ENCODE peak calls at places on chromosome 9, in five cellular contexts. F, S, A, D and W are unnamed samples.
A peak's percentile ranks its signal among the peaks of the same experiment; 100 is the strongest.

GRCh38 chr9:4734150-4734549 is 6.9 kb downstream of the AK3 start:
- DNase-seq in D (no peak), S (no peak), A (no peak), F (no peak), W (no peak)

GRCh38 chr9:79131876-79132377 is 439.8 kb upstream of the TLE4 start:
- DNase-seq in F (peak; percentile 7), D (no peak), S (no peak), A (no peak), W (no peak)

GRCh38 chr9:136774416-136775045 is 10.2 kb upstream of the LCN15 start:
- DNase-seq in A (no peak), F (no peak), D (no peak), S (no peak), W (no peak)

GRCh38 chr9:85310531-85311070 is 431.2 kb downstream of the AGTPBP1 start:
- DNase-seq in S (no peak), A (no peak), D (no peak), F (no peak), W (no peak)

GRCh38 chr9:16543225-16543624 is 327.2 kb downstream of the BNC2 start:
- DNase-seq in F (no peak), S (no peak), D (no peak), A (no peak), W (no peak)

GRCh38 chr9:2496160-2496559 is 125.4 kb upstream of the VLDLR start:
- DNase-seq in S (no peak), A (no peak), D (no peak), F (no peak), W (no peak)

GRCh38 chr9:117462926-117463325 is 48.1 kb upstream of the ASTN2 start:
- DNase-seq in A (no peak), F (no peak), D (no peak), S (no peak), W (no peak)

GRCh38 chr9:35820076-35820475 is 5.2 kb upstream of the HINT2 start:
- DNase-seq in A (peak; percentile 75), S (no peak), F (no peak), D (no peak), W (no peak)

GRCh38 chr9:4077499-4078102 is 222.3 kb downstream of the GLIS3 start:
- DNase-seq in D (peak; percentile 74), F (peak; percentile 73), S (peak; percentile 85), A (peak; percentile 72), W (no peak)

GRCh38 chr9:127140842-127141675 is 18.6 kb upstream of the ANGPTL2 start:
- DNase-seq in F (no peak), A (no peak), S (no peak), D (no peak), W (no peak)

GRCh38 chr9:81116340-81117207 is 572.8 kb downstream of the TLE1 start:
- DNase-seq in D (no peak), F (no peak), A (peak; percentile 8), S (no peak), W (no peak)

GRCh38 chr9:128215491-128216404 is 12.6 kb downstream of the DNM1 start:
- DNase-seq in F (peak; percentile 62), S (peak; percentile 52), A (no peak), D (no peak), W (no peak)

GRCh38 chr9:79408617-79409016 is 163.1 kb upstream of the TLE4 start:
- DNase-seq in S (no peak), A (no peak), D (no peak), F (no peak), W (no peak)

GRCh38 chr9:114006931-114007691 is 71.0 kb downstream of the AMBP start:
- DNase-seq in S (no peak), A (no peak), F (no peak), D (no peak), W (no peak)

GRCh38 chr9:113901196-113901818 is 25.2 kb downstream of the ZNF618 start:
- DNase-seq in S (peak; percentile 37), F (no peak), A (no peak), D (no peak), W (no peak)

GRCh38 chr9:90343360-90343759 is 299.3 kb downstream of the DIRAS2 start:
- DNase-seq in S (no peak), A (no peak), D (no peak), F (no peak), W (no peak)

GRCh38 chr9:116175616-116176015 is 22.0 kb downstream of the PAPPA start:
- DNase-seq in S (no peak), D (no peak), F (no peak), A (peak; percentile 56), W (no peak)

GRCh38 chr9:131869312-131869711 is 129.4 kb upstream of the RAPGEF1 start:
- DNase-seq in A (no peak), F (no peak), D (no peak), S (no peak), W (no peak)

GRCh38 chr9:115786321-115786720 is 367.3 kb upstream of the PAPPA start:
- DNase-seq in D (no peak), A (no peak), F (no peak), S (no peak), W (no peak)

GRCh38 chr9:90526386-90526785 is 116.2 kb downstream of the DIRAS2 start:
- DNase-seq in S (no peak), D (no peak), A (no peak), F (no peak), W (no peak)

GRCh38 chr9:8514760-8515159 is 715.2 kb upstream of the DMAC1 start:
- DNase-seq in F (no peak), S (no peak), A (no peak), D (no peak), W (no peak)

GRCh38 chr9:6383551-6384225 is 29.3 kb upstream of the UHRF2 start:
- DNase-seq in D (no peak), S (no peak), A (no peak), F (no peak), W (no peak)

GRCh38 chr9:121395558-121395957 is 25.5 kb upstream of the STOM start:
- DNase-seq in D (no peak), A (peak; percentile 9), S (no peak), F (no peak), W (no peak)

GRCh38 chr9:117722108-117722761 is 18.0 kb downstream of the TLR4 start:
- DNase-seq in A (no peak), S (peak; percentile 30), F (no peak), D (no peak), W (no peak)

GRCh38 chr9:79662553-79662956 is 90.8 kb downstream of the TLE4 start:
- DNase-seq in A (no peak), F (no peak), S (no peak), D (no peak), W (no peak)

GRCh38 chr9:98335666-98336065 is 80.2 kb upstream of the TBC1D2 start:
- DNase-seq in D (no peak), S (no peak), F (no peak), A (no peak), W (no peak)

GRCh38 chr9:121718063-121718462 is 66.6 kb downstream of the DAB2IP start:
- DNase-seq in A (no peak), S (peak; percentile 53), F (no peak), D (no peak), W (no peak)

GRCh38 chr9:76394896-76395244 is 644 bp upstream of the RFK start:
- DNase-seq in D (peak; percentile 22), A (peak; percentile 30), S (peak; percentile 61), F (peak; percentile 66), W (peak; percentile 84)

GRCh38 chr9:36575411-36575882 is 2.8 kb downstream of the MELK start:
- DNase-seq in A (peak; percentile 22), F (no peak), D (no peak), S (no peak), W (no peak)

GRCh38 chr9:120538339-120538738 is 41.6 kb downstream of the CDK5RAP2 start:
- DNase-seq in A (no peak), D (no peak), F (no peak), S (no peak), W (no peak)

GRCh38 chr9:112554516-112554915 is 67.9 kb downstream of the KIAA1958 start:
- DNase-seq in D (no peak), S (no peak), A (peak; percentile 63), F (no peak), W (no peak)

GRCh38 chr9:122835313-122835731 is 6.9 kb upstream of the PDCL start:
- DNase-seq in F (no peak), S (no peak), A (no peak), D (no peak), W (peak; percentile 63)

GRCh38 chr9:35687306-35687705 is 2.4 kb downstream of the TPM2 start:
- DNase-seq in F (no peak), A (no peak), D (no peak), S (no peak), W (no peak)

GRCh38 chr9:75130621-75131020 is 42.3 kb downstream of the OSTF1 start:
- DNase-seq in F (no peak), D (no peak), S (no peak), A (no peak), W (no peak)

GRCh38 chr9:70411930-70412677 is 2.4 kb downstream of the KLF9 start:
- DNase-seq in S (peak; percentile 84), A (no peak), D (peak; percentile 60), F (peak; percentile 62), W (peak; percentile 58)

GRCh38 chr9:122056484-122056883 is 36.6 kb downstream of the TTLL11 start:
- DNase-seq in A (peak; percentile 27), D (no peak), F (peak; percentile 26), S (no peak), W (no peak)

GRCh38 chr9:115591584-115591984 is 473.6 kb upstream of the TNC start:
- DNase-seq in D (peak; percentile 18), S (peak; percentile 58), F (peak; percentile 92), A (peak; percentile 95), W (peak; percentile 23)

GRCh38 chr9:14417230-14417629 is 103.3 kb upstream of the NFIB start:
- DNase-seq in S (no peak), D (no peak), F (no peak), A (peak; percentile 49), W (no peak)

GRCh38 chr9:134664446-134664845 is 22.8 kb downstream of the COL5A1 start:
- DNase-seq in S (no peak), A (no peak), D (no peak), F (no peak), W (no peak)
- H3K4me1 ChIP-seq in S (peaks cover 7% of the 10 kb centered on the region), A (peaks cover 27% of the 10 kb centered on the region), D (peaks cover 58% of the 10 kb centered on the region), F (peaks cover 41% of the 10 kb centered on the region), W (no peaks in the 10 kb centered on the region)

GRCh38 chr9:133534346-133535284 is at the start of gene ADAMTSL2:
- DNase-seq in S (peak; percentile 87), A (no peak), D (no peak), F (peak; percentile 87), W (no peak)
- H3K4me3 ChIP-seq in S (peak within 1 kb of the TSS; percentile 40), A (no peak within 1 kb of the TSS), D (peak within 1 kb of the TSS; percentile 47), F (no peak within 1 kb of the TSS), W (no peak within 1 kb of the TSS)

GRCh38 chr9:101030022-101030391 is 1.5 kb downstream of the PLPPR1 start:
- DNase-seq in F (no peak), D (no peak), S (no peak), A (no peak), W (no peak)
- H3K27me3 ChIP-seq in F (peaks cover 81% of the 10 kb centered on the region), D (peaks cover 15% of the 10 kb centered on the region), S (peaks cover 3% of the 10 kb centered on the region), A (peaks cover 33% of the 10 kb centered on the region), W (peaks cover 5% of the 10 kb centered on the region)

GRCh38 chr9:110156902-110157301 is 51.1 kb downstream of the C9orf152 start:
- DNase-seq in F (no peak), D (no peak), A (no peak), S (no peak), W (peak; percentile 90)

GRCh38 chr9:110160685-110161084 is 47.3 kb downstream of the C9orf152 start:
- DNase-seq in A (no peak), S (no peak), D (no peak), F (no peak), W (no peak)

GRCh38 chr9:110161940-110162339 is 46.0 kb downstream of the C9orf152 start:
- DNase-seq in S (no peak), F (no peak), A (no peak), D (no peak), W (no peak)

GRCh38 chr9:110157812-110158629 is 49.9 kb downstream of the C9orf152 start:
- DNase-seq in S (no peak), D (no peak), A (no peak), F (no peak), W (no peak)

GRCh38 chr9:110160163-110160562 is 47.8 kb downstream of the C9orf152 start:
- DNase-seq in S (no peak), F (no peak), A (no peak), D (no peak), W (no peak)
- H3K4me1 ChIP-seq in S (peaks cover 22% of the 10 kb centered on the region), F (peaks cover 4% of the 10 kb centered on the region), A (no peaks in the 10 kb centered on the region), D (peaks cover 33% of the 10 kb centered on the region), W (peaks cover 50% of the 10 kb centered on the region)